ENCODE peak calls at places on chromosomes 1 and 21, in seven cellular contexts. U is tibial artery, R is B cell, A is astrocyte of the cerebellum, G is IMR-90, E is AG09319, P is mesothelial cell of epicardium. D is an unnamed sample.

GRCh38 chr1:192918259-192918658 is 109.4 kb downstream of the RGS2 start:
- DNase-seq in U (no peak), R (no peak), A (no peak), G (no peak), E (no peak), P (no peak), D (no peak)

GRCh38 chr1:16068356-16069270 is 4.8 kb downstream of the FAM131C start:
- DNase-seq in U (peak), R (no peak), A (no peak), G (peak), E (no peak), P (no peak), D (no peak)

GRCh38 chr1:107787299-107787698 is 177.7 kb downstream of the VAV3 start:
- DNase-seq in U (no peak), R (peak), A (no peak), G (no peak), E (no peak), P (no peak), D (no peak)

GRCh38 chr1:94806451-94806861 is 13.7 kb upstream of the SLC44A3 start:
- DNase-seq in U (no peak), R (no peak), A (no peak), G (peak), E (no peak), P (no peak), D (no peak)

GRCh38 chr1:39852214-39852791 is 31.0 kb downstream of the TRIT1 start:
- DNase-seq in U (no peak), R (no peak), A (no peak), G (peak), E (no peak), P (no peak), D (no peak)

GRCh38 chr1:211764701-211765100 is 65.9 kb downstream of the LPGAT1 start:
- DNase-seq in U (no peak), R (no peak), A (no peak), G (no peak), E (no peak), P (no peak), D (no peak)

GRCh38 chr1:196214866-196215265 is 393.4 kb downstream of the KCNT2 start:
- DNase-seq in U (no peak), R (no peak), A (no peak), G (no peak), E (no peak), P (no peak), D (no peak)

GRCh38 chr1:11783556-11783955 is 21.6 kb downstream of the C1orf167 start:
- DNase-seq in U (no peak), R (no peak), A (no peak), G (no peak), E (no peak), P (no peak), D (no peak)

GRCh38 chr1:50279622-50280320 is 143.5 kb downstream of the DMRTA2 start:
- DNase-seq in U (no peak), R (no peak), A (peak), G (peak), E (no peak), P (no peak), D (no peak)

GRCh38 chr1:87684786-87685185 is 356.1 kb downstream of the LMO4 start:
- DNase-seq in U (no peak), R (no peak), A (peak), G (peak), E (no peak), P (no peak), D (no peak)

GRCh38 chr1:24481098-24481497 is 21.5 kb upstream of the RCAN3 start:
- DNase-seq in U (no peak), R (peak), A (no peak), G (no peak), E (no peak), P (no peak), D (no peak)

GRCh38 chr1:24996983-24997893 is 67.2 kb upstream of the RUNX3 start:
- DNase-seq in U (no peak), R (no peak), A (no peak), G (no peak), E (no peak), P (no peak), D (peak)

GRCh38 chr1:219582310-219582709 is 30.6 kb downstream of the ZC3H11B start:
- DNase-seq in U (no peak), R (no peak), A (peak), G (peak), E (no peak), P (no peak), D (no peak)

GRCh38 chr21:44592446-44593365 is at the start of gene KRTAP10-6:
- DNase-seq in U (no peak), R (no peak), A (no peak), G (no peak), E (no peak), P (no peak), D (no peak)

GRCh38 chr1:22141948-22142314 is 966 bp downstream of the WNT4 start:
- DNase-seq in U (no peak), R (peak), A (no peak), G (no peak), E (no peak), P (no peak), D (no peak)

GRCh38 chr1:22143586-22144033 is 713 bp upstream of the WNT4 start:
- DNase-seq in U (no peak), R (no peak), A (no peak), G (no peak), E (no peak), P (no peak), D (no peak)

GRCh38 chr1:22142315-22143064 is 407 bp downstream of the WNT4 start:
- DNase-seq in U (no peak), R (peak), A (no peak), G (no peak), E (no peak), P (no peak), D (no peak)

GRCh38 chr1:22141493-22141892 is 1.4 kb downstream of the WNT4 start:
- DNase-seq in U (no peak), R (no peak), A (no peak), G (no peak), E (no peak), P (no peak), D (no peak)

GRCh38 chr1:22143065-22143514 is at the start of gene WNT4:
- DNase-seq in U (no peak), R (peak), A (no peak), G (no peak), E (no peak), P (no peak), D (peak)
- TF ChIP-seq CTCF in U (no peak), R (peak), A (no peak), G (peak), E (peak), P (no peak), D (no peak)

DNA sequence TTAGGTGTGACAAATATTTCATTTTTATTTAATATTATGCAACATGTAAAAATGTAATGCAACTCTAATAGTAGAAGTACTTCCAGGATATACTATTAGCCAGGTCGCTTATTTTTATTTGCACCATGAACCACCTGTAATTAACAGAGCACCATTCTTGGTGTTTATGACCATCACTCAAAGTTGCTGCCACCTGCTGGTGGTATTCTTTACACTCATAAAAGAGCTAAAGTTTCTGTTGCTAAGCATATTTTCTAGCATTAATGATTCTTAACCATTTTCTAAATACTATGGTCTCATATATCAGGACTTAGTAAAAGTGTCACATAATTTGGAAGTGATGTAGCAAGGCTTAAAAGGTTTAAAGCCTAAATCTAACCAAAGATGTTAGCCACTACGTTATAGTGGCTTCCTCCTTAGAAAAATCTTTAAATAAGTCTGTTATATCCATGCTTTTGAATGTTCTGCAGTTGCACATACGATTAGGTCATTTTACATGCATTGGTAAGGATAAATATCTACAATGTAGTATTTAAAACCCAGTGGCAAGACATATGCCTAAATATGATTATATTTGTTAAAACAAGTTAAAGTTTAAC is 244.5 kb downstream of the NEGR1 start:
- DNase-seq in U (no peak), R (peak), A (peak), G (peak), E (peak), P (no peak), D (no peak)
- TF ChIP-seq CTCF in U (peak), R (peak), A (peak), G (peak), E (peak), P (peak), D (peak)

GRCh38 chr21:46401186-46401910 is 57.3 kb upstream of the DIP2A start:
- DNase-seq in U (no peak), R (no peak), A (no peak), G (no peak), E (no peak), P (no peak), D (no peak)
- TF ChIP-seq CTCF in U (no peak), R (no peak), A (no peak), G (no peak), E (no peak), P (no peak), D (no peak)

DNA sequence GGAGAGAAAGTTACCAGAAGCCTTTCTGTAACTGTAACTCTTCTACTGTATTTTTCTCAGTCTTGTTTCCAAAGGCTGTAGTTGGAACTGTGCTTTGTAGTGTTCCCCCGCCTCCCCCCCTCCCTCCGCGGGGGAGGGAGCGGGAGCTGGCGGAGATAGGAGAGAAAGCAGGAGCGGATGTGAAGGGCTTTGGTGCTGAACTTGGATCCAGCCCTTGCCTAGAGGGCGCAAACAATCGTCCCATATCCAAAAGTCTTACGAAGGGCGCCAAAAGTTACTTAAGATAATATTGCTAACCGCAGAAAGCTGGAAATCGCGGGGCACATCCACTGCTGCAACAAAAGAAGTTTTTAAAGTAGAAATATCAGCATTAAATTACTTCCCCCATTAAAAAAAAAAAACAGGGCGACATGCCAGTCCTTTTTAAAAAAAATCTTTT is 2.4 kb upstream of the NFIA start:
- DNase-seq in U (peak), R (no peak), A (no peak), G (peak), E (peak), P (peak), D (no peak)
- TF ChIP-seq CTCF in U (peak), R (no peak), A (peak), G (peak), E (peak), P (no peak), D (no peak)

D was measured in natural killer cell.